ENCODE peak calls at places on chromosomes 13 and 19, in nine cellular contexts. Y, R, Z, F, P, W, S, K and O are unnamed samples.

GRCh38 chr19:51727349-51727880 is 3.6 kb upstream of the HAS1 start:
- DNase-seq in K (peak), P (no peak), S (no peak), Y (no peak), Z (no peak), W (no peak), F (no peak), R (no peak), O (no peak)

GRCh38 chr13:21326155-21327030 is 132.7 kb downstream of the ZDHHC20 start:
- DNase-seq in S (peak), K (peak), W (no peak), Y (no peak), Z (peak), P (no peak), F (peak), R (peak), O (no peak)

GRCh38 chr13:46771693-46772092 is 25.3 kb downstream of the ESD start:
- DNase-seq in F (no peak), P (no peak), S (no peak), W (no peak), K (no peak), R (no peak), Y (no peak), Z (no peak), O (no peak)

GRCh38 chr13:75480691-75481175 is 1.2 kb downstream of the TBC1D4 start:
- DNase-seq in S (no peak), W (peak), Y (peak), R (peak), K (peak), Z (no peak), P (no peak), F (peak), O (no peak)

GRCh38 chr19:33500991-33501390 is 20.6 kb downstream of the PEPD start:
- DNase-seq in S (no peak), Z (no peak), K (no peak), Y (no peak), P (no peak), R (no peak), W (no peak), F (no peak), O (no peak)

GRCh38 chr19:10617409-10618121 is 7.8 kb upstream of the SLC44A2 start:
- DNase-seq in W (no peak), R (peak), F (no peak), Y (no peak), P (peak), S (peak), K (peak), Z (no peak), O (no peak)

GRCh38 chr13:100363874-100364273 is 224.7 kb downstream of the GGACT start:
- DNase-seq in K (peak), Z (no peak), P (no peak), W (no peak), S (peak), R (peak), F (no peak), Y (no peak), O (no peak)

GRCh38 chr13:39967199-39967959 is 311.9 kb downstream of the COG6 start:
- DNase-seq in F (no peak), R (no peak), K (no peak), P (no peak), S (no peak), Z (no peak), Y (no peak), W (no peak), O (no peak)

GRCh38 chr19:41552558-41552957 is 23.4 kb upstream of the CEACAM21 start:
- DNase-seq in Y (no peak), Z (no peak), K (no peak), P (no peak), F (no peak), W (no peak), S (no peak), R (no peak), O (no peak)

GRCh38 chr19:1026189-1027019 is at the start of gene CNN2:
- DNase-seq in R (peak), F (peak), W (peak), Z (no peak), S (no peak), P (no peak), Y (peak), K (peak), O (peak)

GRCh38 chr19:50427997-50428425 is 4.7 kb upstream of the MYBPC2 start:
- DNase-seq in W (peak), K (peak), Z (peak), F (peak), S (peak), R (peak), P (peak), Y (no peak), O (no peak)

GRCh38 chr13:52882803-52883202 is 34.4 kb upstream of the PCDH8 start:
- DNase-seq in F (no peak), S (no peak), Z (no peak), K (no peak), W (no peak), P (no peak), R (no peak), Y (no peak), O (no peak)

GRCh38 chr13:114024603-114025431 is 50.9 kb upstream of the C13orf46 start:
- DNase-seq in R (no peak), Z (no peak), F (no peak), K (no peak), S (no peak), P (no peak), Y (no peak), W (no peak), O (no peak)

GRCh38 chr13:64774915-64775314 is 2455.2 kb downstream of the PCDH9 start:
- DNase-seq in P (no peak), Z (no peak), K (no peak), Y (no peak), S (no peak), W (no peak), R (no peak), F (no peak), O (no peak)

GRCh38 chr19:41218615-41219507 is at the start of gene AXL:
- DNase-seq in Y (peak), S (no peak), Z (peak), R (peak), W (peak), K (peak), P (no peak), F (peak), O (no peak)

GRCh38 chr13:37695200-37695599 is 96.6 kb upstream of the POSTN start:
- DNase-seq in W (no peak), S (no peak), Z (no peak), Y (no peak), P (no peak), R (no peak), F (no peak), K (no peak), O (no peak)

GRCh38 chr19:50516456-50516855 is 2.7 kb upstream of the ASPDH start:
- DNase-seq in S (no peak), F (no peak), R (no peak), Y (no peak), W (no peak), Z (no peak), K (no peak), P (no peak), O (no peak)

GRCh38 chr19:43078311-43078710 is 4.2 kb downstream of the PSG2 start:
- DNase-seq in F (peak), K (no peak), P (no peak), W (no peak), Z (no peak), Y (no peak), S (peak), R (peak), O (no peak)

GRCh38 chr19:39390460-39390758 is 497 bp downstream of the PAF1 start:
- DNase-seq in F (peak), W (no peak), K (no peak), Y (no peak), Z (no peak), R (peak), P (no peak), S (no peak), O (no peak)

GRCh38 chr13:93740334-93740733 is 513.7 kb downstream of the GPC6 start:
- DNase-seq in R (no peak), W (no peak), Y (no peak), F (no peak), S (no peak), K (no peak), Z (no peak), P (no peak), O (no peak)

GRCh38 chr13:59997976-59998375 is 165.8 kb downstream of the DIAPH3 start:
- DNase-seq in P (no peak), K (no peak), W (no peak), F (no peak), Z (no peak), R (no peak), S (no peak), Y (no peak), O (no peak)

GRCh38 chr19:46265217-46265828 is 31.5 kb upstream of the HIF3A start:
- DNase-seq in Z (peak), S (peak), F (peak), K (peak), P (peak), R (peak), Y (peak), W (no peak), O (no peak)

GRCh38 chr19:55042688-55043087 is 4.6 kb upstream of the GP6 start:
- DNase-seq in Z (no peak), F (no peak), S (no peak), Y (no peak), R (no peak), P (no peak), K (no peak), W (no peak), O (no peak)

GRCh38 chr13:47478985-47479384 is 522.1 kb downstream of the SUCLA2 start:
- DNase-seq in K (no peak), Y (no peak), Z (peak), S (no peak), R (no peak), P (no peak), W (peak), F (peak), O (no peak)

GRCh38 chr19:10260141-10260584 is 8.1 kb downstream of the MRPL4 start:
- DNase-seq in F (no peak), Z (no peak), Y (no peak), W (no peak), K (no peak), P (no peak), R (peak), S (no peak), O (no peak)

GRCh38 chr13:113798200-113798811 is 39.3 kb downstream of the TMEM255B start:
- DNase-seq in K (no peak), W (no peak), Z (no peak), P (no peak), S (no peak), R (no peak), F (no peak), Y (no peak), O (no peak)

GRCh38 chr19:18502633-18503294 is 19.1 kb downstream of the ELL start:
- DNase-seq in Y (no peak), K (no peak), Z (no peak), R (no peak), P (no peak), S (no peak), F (peak), W (peak), O (no peak)

GRCh38 chr13:109951491-109951890 is 165.1 kb upstream of the IRS2 start:
- DNase-seq in S (no peak), F (no peak), Y (no peak), P (no peak), K (no peak), Z (no peak), W (no peak), R (no peak), O (no peak)
- TF ChIP-seq CTCF in S (no peak), F (no peak), Y (no peak), P (no peak), K (no peak), Z (no peak), W (no peak), R (no peak), O (no peak)

DNA sequence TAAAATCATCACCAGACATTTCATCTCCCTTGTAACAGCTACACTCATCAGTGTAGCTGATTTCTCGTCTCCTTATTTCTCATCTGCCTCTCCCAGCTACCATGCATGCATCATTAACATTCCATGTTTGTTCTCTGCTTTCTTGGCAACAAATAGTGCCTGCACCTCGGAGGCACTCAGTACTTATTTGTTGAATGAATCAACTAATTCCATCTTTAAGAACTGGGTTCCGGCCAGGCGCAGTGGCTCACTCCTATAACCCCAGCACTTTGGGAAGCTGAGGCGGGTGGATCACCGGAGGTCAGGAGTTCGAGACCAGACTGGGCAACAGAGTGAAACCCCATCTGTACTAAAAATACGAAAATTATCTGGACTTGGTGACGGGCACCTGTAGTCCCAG is 63.9 kb upstream of the GTF3A start:
- DNase-seq in W (no peak), P (no peak), S (no peak), Z (no peak), K (no peak), Y (no peak), F (no peak), R (no peak), O (no peak)
- TF ChIP-seq CTCF in W (no peak), P (no peak), S (no peak), Z (no peak), K (no peak), Y (no peak), F (no peak), R (no peak), O (no peak)

GRCh38 chr19:8096071-8096470 is 43.5 kb downstream of the CCL25 start:
- DNase-seq in S (no peak), F (no peak), W (no peak), Z (no peak), R (no peak), K (no peak), Y (no peak), P (no peak), O (no peak)
- TF ChIP-seq CTCF in S (peak), F (no peak), W (no peak), Z (no peak), R (no peak), K (no peak), Y (no peak), P (no peak), O (no peak)

DNA sequence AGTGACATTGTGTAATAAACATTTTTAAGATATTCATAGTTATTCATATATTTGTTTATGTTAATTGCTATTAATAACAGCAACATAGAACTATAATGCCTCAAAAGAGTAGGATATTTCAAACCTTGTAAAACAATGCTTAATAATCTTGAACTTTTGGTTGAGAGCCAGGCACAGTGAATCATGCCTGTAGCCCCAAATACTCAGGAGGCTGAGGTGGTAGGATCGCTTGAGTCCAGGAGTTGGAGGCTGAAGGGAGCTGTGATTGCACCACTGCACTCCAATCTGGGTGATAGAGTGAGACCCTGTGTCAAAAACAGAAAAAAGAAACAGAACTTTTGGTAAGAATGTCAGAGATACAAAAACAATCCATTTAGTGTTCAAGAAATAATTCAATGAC is 213.9 kb upstream of the SLITRK1 start:
- DNase-seq in S (no peak), Z (no peak), W (no peak), R (peak), F (no peak), P (no peak), K (no peak), Y (no peak), O (no peak)
- TF ChIP-seq CTCF in S (no peak), Z (no peak), W (no peak), R (no peak), F (no peak), P (no peak), K (no peak), Y (no peak), O (no peak)

DNA sequence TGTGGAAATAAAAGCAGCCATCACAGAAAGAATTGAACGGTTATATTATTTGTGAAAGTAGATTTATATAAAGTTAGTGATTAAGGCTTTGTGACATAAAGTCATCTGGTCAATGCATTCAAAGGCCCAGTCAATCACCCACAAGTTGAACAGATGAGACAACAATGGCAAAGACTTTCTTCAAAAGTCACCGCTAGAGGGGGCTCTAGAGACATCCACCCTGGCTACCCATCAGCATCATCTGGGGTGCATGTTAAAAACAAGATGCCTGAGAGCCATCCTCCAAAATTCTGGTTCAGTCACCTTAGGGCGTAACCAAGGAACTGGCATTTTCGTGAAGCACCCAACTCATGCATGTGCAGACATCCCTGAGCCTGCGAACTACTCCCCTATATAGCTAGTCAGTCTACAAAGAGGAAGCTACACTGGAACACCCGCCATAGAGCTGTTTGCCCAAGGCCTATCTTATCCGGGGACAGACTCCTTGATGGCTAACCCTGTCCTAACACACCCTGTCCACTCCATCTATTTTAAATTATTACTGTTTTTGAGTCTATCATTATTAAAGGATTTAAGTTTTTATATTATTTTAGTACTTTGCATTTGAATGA is 970.5 kb downstream of the UQCRFS1 start:
- DNase-seq in W (no peak), F (peak), Z (peak), R (no peak), S (no peak), Y (peak), K (peak), P (no peak), O (peak)
- TF ChIP-seq CTCF in W (peak), F (peak), Z (peak), R (peak), S (peak), Y (peak), K (peak), P (peak), O (peak)

GRCh38 chr19:6354098-6354674 is 7.1 kb upstream of the CLPP start:
- DNase-seq in F (no peak), K (no peak), W (no peak), Y (no peak), P (no peak), R (no peak), S (no peak), Z (no peak), O (no peak)
- TF ChIP-seq CTCF in F (peak), K (peak), W (peak), Y (peak), P (peak), R (peak), S (peak), Z (peak), O (peak)